ENCODE peak calls at places on chromosomes 5 and 9, in five cellular contexts. One of them, this sample, is unnamed.

GRCh38 chr9:4936277-4936676 is 48.8 kb upstream of the JAK2 start:
- DNase-seq in CD8-positive, alpha-beta T cell: no peak
- DNase-seq in AG09319: no peak
- DNase-seq in right lobe of liver: no peak
- DNase-seq in heart left ventricle: no peak
- DNase-seq in this sample: no peak

GRCh38 chr5:90866915-90867715 is 308.5 kb downstream of the ADGRV1 start:
- DNase-seq in CD8-positive, alpha-beta T cell: no peak
- DNase-seq in AG09319: no peak
- DNase-seq in right lobe of liver: no peak
- DNase-seq in heart left ventricle: no peak
- DNase-seq in this sample: no peak

GRCh38 chr9:93100265-93100636 is 4.2 kb downstream of the CARD19 start:
- DNase-seq in CD8-positive, alpha-beta T cell: no peak
- DNase-seq in AG09319: no peak
- DNase-seq in right lobe of liver: peak
- DNase-seq in heart left ventricle: no peak
- DNase-seq in this sample: no peak

GRCh38 chr5:1772634-1773033 is 27.0 kb downstream of the MRPL36 start:
- DNase-seq in CD8-positive, alpha-beta T cell: peak
- DNase-seq in AG09319: no peak
- DNase-seq in right lobe of liver: no peak
- DNase-seq in heart left ventricle: peak
- DNase-seq in this sample: no peak

GRCh38 chr5:68046445-68046844 is 169.1 kb upstream of the PIK3R1 start:
- DNase-seq in CD8-positive, alpha-beta T cell: no peak
- DNase-seq in AG09319: peak
- DNase-seq in right lobe of liver: no peak
- DNase-seq in heart left ventricle: no peak
- DNase-seq in this sample: no peak

GRCh38 chr9:88258012-88258411 is 119.7 kb upstream of the SPATA31C2 start:
- DNase-seq in CD8-positive, alpha-beta T cell: no peak
- DNase-seq in AG09319: peak
- DNase-seq in right lobe of liver: no peak
- DNase-seq in heart left ventricle: peak
- DNase-seq in this sample: no peak

GRCh38 chr9:131827821-131828369 is 88.0 kb upstream of the RAPGEF1 start:
- DNase-seq in CD8-positive, alpha-beta T cell: no peak
- DNase-seq in AG09319: no peak
- DNase-seq in right lobe of liver: no peak
- DNase-seq in heart left ventricle: no peak
- DNase-seq in this sample: no peak

GRCh38 chr5:39370555-39371366 is 6.5 kb upstream of the C9 start:
- DNase-seq in CD8-positive, alpha-beta T cell: no peak
- DNase-seq in AG09319: no peak
- DNase-seq in right lobe of liver: peak
- DNase-seq in heart left ventricle: no peak
- DNase-seq in this sample: no peak

GRCh38 chr9:122236681-122237080 is 7.9 kb upstream of the LHX6 start:
- DNase-seq in CD8-positive, alpha-beta T cell: no peak
- DNase-seq in AG09319: no peak
- DNase-seq in right lobe of liver: no peak
- DNase-seq in heart left ventricle: no peak
- DNase-seq in this sample: no peak

GRCh38 chr9:112033237-112034215 is 136.9 kb downstream of the UGCG start:
- DNase-seq in CD8-positive, alpha-beta T cell: no peak
- DNase-seq in AG09319: no peak
- DNase-seq in right lobe of liver: peak
- DNase-seq in heart left ventricle: no peak
- DNase-seq in this sample: no peak

GRCh38 chr5:135324897-135325650 is 74.0 kb downstream of the MACROH2A1 start:
- DNase-seq in CD8-positive, alpha-beta T cell: peak
- DNase-seq in AG09319: no peak
- DNase-seq in right lobe of liver: no peak
- DNase-seq in heart left ventricle: no peak
- DNase-seq in this sample: no peak

GRCh38 chr9:33450747-33451146 is 3.4 kb upstream of the AQP3 start:
- DNase-seq in CD8-positive, alpha-beta T cell: no peak
- DNase-seq in AG09319: no peak
- DNase-seq in right lobe of liver: no peak
- DNase-seq in heart left ventricle: no peak
- DNase-seq in this sample: no peak

GRCh38 chr9:110464321-110464720 is 115.2 kb downstream of the SVEP1 start:
- DNase-seq in CD8-positive, alpha-beta T cell: no peak
- DNase-seq in AG09319: no peak
- DNase-seq in right lobe of liver: no peak
- DNase-seq in heart left ventricle: no peak
- DNase-seq in this sample: no peak

GRCh38 chr5:13215806-13216205 is 728.7 kb downstream of the DNAH5 start:
- DNase-seq in CD8-positive, alpha-beta T cell: no peak
- DNase-seq in AG09319: no peak
- DNase-seq in right lobe of liver: no peak
- DNase-seq in heart left ventricle: no peak
- DNase-seq in this sample: no peak

GRCh38 chr9:82645591-82645990 is 417.4 kb downstream of the RASEF start:
- DNase-seq in CD8-positive, alpha-beta T cell: no peak
- DNase-seq in AG09319: no peak
- DNase-seq in right lobe of liver: no peak
- DNase-seq in heart left ventricle: no peak
- DNase-seq in this sample: no peak

GRCh38 chr5:42751044-42751443 is 5.6 kb upstream of the CCDC152 start:
- DNase-seq in CD8-positive, alpha-beta T cell: no peak
- DNase-seq in AG09319: no peak
- DNase-seq in right lobe of liver: no peak
- DNase-seq in heart left ventricle: no peak
- DNase-seq in this sample: no peak

GRCh38 chr9:91315191-91315590 is 46.5 kb downstream of the AUH start:
- DNase-seq in CD8-positive, alpha-beta T cell: no peak
- DNase-seq in AG09319: no peak
- DNase-seq in right lobe of liver: no peak
- DNase-seq in heart left ventricle: no peak
- DNase-seq in this sample: no peak

GRCh38 chr5:154937186-154937717 is 759 bp downstream of the GEMIN5 start:
- DNase-seq in CD8-positive, alpha-beta T cell: no peak
- DNase-seq in AG09319: no peak
- DNase-seq in right lobe of liver: no peak
- DNase-seq in heart left ventricle: no peak
- DNase-seq in this sample: no peak

GRCh38 chr5:159478950-159479349 is 148.7 kb upstream of the IL12B start:
- DNase-seq in CD8-positive, alpha-beta T cell: no peak
- DNase-seq in AG09319: no peak
- DNase-seq in right lobe of liver: no peak
- DNase-seq in heart left ventricle: no peak
- DNase-seq in this sample: no peak

GRCh38 chr5:53211799-53212198 is 102.2 kb upstream of the MOCS2 start:
- DNase-seq in CD8-positive, alpha-beta T cell: no peak
- DNase-seq in AG09319: no peak
- DNase-seq in right lobe of liver: no peak
- DNase-seq in heart left ventricle: no peak
- DNase-seq in this sample: no peak

GRCh38 chr9:33164138-33164809 is 2.9 kb downstream of the B4GALT1 start:
- DNase-seq in CD8-positive, alpha-beta T cell: peak
- DNase-seq in AG09319: no peak
- DNase-seq in right lobe of liver: no peak
- DNase-seq in heart left ventricle: no peak
- DNase-seq in this sample: peak

GRCh38 chr5:72541501-72542235 is 34.5 kb upstream of the ZNF366 start:
- DNase-seq in CD8-positive, alpha-beta T cell: no peak
- DNase-seq in AG09319: no peak
- DNase-seq in right lobe of liver: no peak
- DNase-seq in heart left ventricle: no peak
- DNase-seq in this sample: no peak

GRCh38 chr5:958701-959571 is 49.7 kb upstream of the NKD2 start:
- DNase-seq in CD8-positive, alpha-beta T cell: no peak
- DNase-seq in AG09319: no peak
- DNase-seq in right lobe of liver: peak
- DNase-seq in heart left ventricle: peak
- DNase-seq in this sample: no peak

GRCh38 chr9:26170224-26170623 is 492.0 kb upstream of the TUSC1 start:
- DNase-seq in CD8-positive, alpha-beta T cell: no peak
- DNase-seq in AG09319: no peak
- DNase-seq in right lobe of liver: no peak
- DNase-seq in heart left ventricle: no peak
- DNase-seq in this sample: no peak

GRCh38 chr5:138351056-138351455 is 1.4 kb upstream of the KDM3B start:
- DNase-seq in CD8-positive, alpha-beta T cell: no peak
- DNase-seq in AG09319: no peak
- DNase-seq in right lobe of liver: no peak
- DNase-seq in heart left ventricle: no peak
- DNase-seq in this sample: no peak

GRCh38 chr5:55039843-55040242 is 15.8 kb downstream of the GZMK start:
- DNase-seq in CD8-positive, alpha-beta T cell: no peak
- DNase-seq in AG09319: no peak
- DNase-seq in right lobe of liver: no peak
- DNase-seq in heart left ventricle: no peak
- DNase-seq in this sample: no peak

GRCh38 chr5:149452665-149453617 is 73.8 kb upstream of the IL17B start:
- DNase-seq in CD8-positive, alpha-beta T cell: no peak
- DNase-seq in AG09319: no peak
- DNase-seq in right lobe of liver: no peak
- DNase-seq in heart left ventricle: peak
- DNase-seq in this sample: no peak

GRCh38 chr5:387491-388265 is 55.3 kb upstream of the EXOC3 start:
- DNase-seq in CD8-positive, alpha-beta T cell: no peak
- DNase-seq in AG09319: no peak
- DNase-seq in right lobe of liver: no peak
- DNase-seq in heart left ventricle: no peak
- DNase-seq in this sample: no peak

GRCh38 chr9:137749511-137749910 is 128.1 kb upstream of the CACNA1B start:
- DNase-seq in CD8-positive, alpha-beta T cell: no peak
- DNase-seq in AG09319: no peak
- DNase-seq in right lobe of liver: no peak
- DNase-seq in heart left ventricle: no peak
- DNase-seq in this sample: no peak

GRCh38 chr5:138559937-138560336 is 15.3 kb downstream of the HSPA9 start:
- DNase-seq in CD8-positive, alpha-beta T cell: no peak
- DNase-seq in AG09319: no peak
- DNase-seq in right lobe of liver: no peak
- DNase-seq in heart left ventricle: no peak
- DNase-seq in this sample: no peak

GRCh38 chr9:8717146-8717545 is 917.6 kb upstream of the DMAC1 start:
- DNase-seq in CD8-positive, alpha-beta T cell: no peak
- DNase-seq in AG09319: no peak
- DNase-seq in right lobe of liver: no peak
- DNase-seq in heart left ventricle: no peak
- DNase-seq in this sample: no peak

GRCh38 chr5:110853267-110853666 is 114.5 kb downstream of the SLC25A46 start:
- DNase-seq in CD8-positive, alpha-beta T cell: no peak
- DNase-seq in AG09319: no peak
- DNase-seq in right lobe of liver: no peak
- DNase-seq in heart left ventricle: no peak
- DNase-seq in this sample: no peak
- TF ChIP-seq CTCF in CD8-positive, alpha-beta T cell: no peak
- TF ChIP-seq CTCF in AG09319: no peak
- TF ChIP-seq CTCF in right lobe of liver: no peak
- TF ChIP-seq CTCF in heart left ventricle: no peak
- TF ChIP-seq CTCF in this sample: no peak

DNA sequence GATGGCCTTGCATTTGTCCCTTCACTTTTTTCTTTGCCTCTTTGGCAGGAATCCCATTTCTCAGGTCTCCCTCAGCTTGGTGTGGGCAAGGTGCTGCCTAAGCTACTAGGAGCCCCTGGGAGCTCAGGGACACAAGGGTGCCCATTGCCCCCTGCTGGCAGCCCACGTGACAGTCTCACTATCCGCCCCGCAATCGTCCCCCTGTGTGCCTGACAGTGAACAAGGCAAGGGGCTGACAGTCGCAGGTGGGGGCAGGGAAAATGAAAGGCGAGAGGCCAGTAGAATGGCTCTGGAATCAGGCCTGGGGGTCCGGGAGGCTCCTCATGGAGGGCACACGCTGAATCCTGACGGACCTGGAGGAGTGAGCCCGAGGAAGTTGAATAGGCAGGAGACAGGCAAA is 2.0 kb upstream of the PCDH12 start:
- DNase-seq in CD8-positive, alpha-beta T cell: peak
- DNase-seq in AG09319: no peak
- DNase-seq in right lobe of liver: no peak
- DNase-seq in heart left ventricle: no peak
- DNase-seq in this sample: no peak
- TF ChIP-seq CTCF in CD8-positive, alpha-beta T cell: no peak
- TF ChIP-seq CTCF in AG09319: peak
- TF ChIP-seq CTCF in right lobe of liver: peak
- TF ChIP-seq CTCF in heart left ventricle: peak
- TF ChIP-seq CTCF in this sample: peak

DNA sequence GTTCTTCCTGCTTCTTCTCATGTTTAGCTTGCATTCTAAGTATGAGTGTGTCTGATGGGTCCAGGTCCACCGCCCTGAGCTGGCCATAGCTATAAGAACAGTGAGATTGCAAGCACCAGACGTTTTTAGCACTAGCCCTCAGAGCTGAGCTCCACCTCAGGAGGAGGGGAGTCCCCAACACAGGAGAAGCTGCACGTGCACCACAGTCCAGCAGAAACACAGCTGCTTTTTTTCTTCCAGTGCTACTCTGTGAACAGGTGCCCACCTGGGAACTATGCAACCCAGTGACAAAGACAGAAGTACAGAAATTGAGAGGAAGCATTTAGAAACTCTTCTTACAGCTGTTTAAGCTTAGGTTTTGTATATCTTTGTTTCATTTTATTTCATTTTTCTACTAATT is 299.4 kb downstream of the MARCHF11 start:
- DNase-seq in CD8-positive, alpha-beta T cell: no peak
- DNase-seq in AG09319: no peak
- DNase-seq in right lobe of liver: no peak
- DNase-seq in heart left ventricle: no peak
- DNase-seq in this sample: no peak
- TF ChIP-seq CTCF in CD8-positive, alpha-beta T cell: no peak
- TF ChIP-seq CTCF in AG09319: no peak
- TF ChIP-seq CTCF in right lobe of liver: no peak
- TF ChIP-seq CTCF in heart left ventricle: no peak
- TF ChIP-seq CTCF in this sample: no peak

GRCh38 chr5:103827976-103828375 is 265.4 kb upstream of the NUDT12 start:
- DNase-seq in CD8-positive, alpha-beta T cell: no peak
- DNase-seq in AG09319: no peak
- DNase-seq in right lobe of liver: no peak
- DNase-seq in heart left ventricle: no peak
- DNase-seq in this sample: no peak

GRCh38 chr5:103834216-103834615 is 271.6 kb upstream of the NUDT12 start:
- DNase-seq in CD8-positive, alpha-beta T cell: no peak
- DNase-seq in AG09319: no peak
- DNase-seq in right lobe of liver: no peak
- DNase-seq in heart left ventricle: no peak
- DNase-seq in this sample: no peak

DNA sequence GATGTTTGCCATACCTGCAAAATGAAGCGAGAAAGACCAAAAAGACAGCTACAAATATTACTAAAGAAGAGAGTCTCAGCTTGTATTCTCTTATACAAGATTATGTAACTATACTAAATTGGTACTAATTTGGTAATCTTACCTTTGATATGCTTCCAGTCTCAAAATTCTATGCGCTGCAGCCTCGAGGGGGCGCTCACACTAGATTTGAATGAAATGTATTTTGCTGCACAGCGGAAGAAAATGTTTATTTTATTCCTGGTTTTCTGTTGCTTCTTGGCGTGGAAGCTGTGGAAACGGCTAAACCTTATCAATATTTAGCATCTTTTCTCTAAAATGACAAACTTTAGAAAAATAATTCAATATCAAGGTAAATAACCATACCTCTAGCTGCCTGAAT is 267.0 kb upstream of the NUDT12 start:
- DNase-seq in CD8-positive, alpha-beta T cell: no peak
- DNase-seq in AG09319: no peak
- DNase-seq in right lobe of liver: no peak
- DNase-seq in heart left ventricle: no peak
- DNase-seq in this sample: no peak
- TF ChIP-seq CTCF in CD8-positive, alpha-beta T cell: no peak
- TF ChIP-seq CTCF in AG09319: no peak
- TF ChIP-seq CTCF in right lobe of liver: no peak
- TF ChIP-seq CTCF in heart left ventricle: no peak
- TF ChIP-seq CTCF in this sample: peak

This sample was measured in GM12864.